ENCODE peak calls at places on chromosomes 6 and 20, in seven cellular contexts. O is GM23338, Q is GM23248, L is neural progenitor cell, A is PC-3, J is OCI-LY7, W is SK-N-SH. T is an unnamed sample.

GRCh38 chr20:45833030-45833882 is at the start of gene SNX21:
- DNase-seq in Q (peak; percentile 96), J (no peak), O (peak; percentile 93), W (peak; percentile 93), L (peak; percentile 90), A (peak; percentile 82), T (peak; percentile 18)

GRCh38 chr20:25083773-25084615 is 2.1 kb upstream of the VSX1 start:
- DNase-seq in J (no peak), O (peak; percentile 42), W (no peak), L (peak; percentile 76), A (no peak), Q (no peak), T (no peak)

GRCh38 chr6:66421570-66421969 is 714.5 kb upstream of the EYS start:
- DNase-seq in Q (no peak), A (peak; percentile 29), W (no peak), O (peak; percentile 58), J (no peak), L (peak; percentile 47), T (no peak)

GRCh38 chr6:138526822-138527235 is 27.5 kb upstream of the NHSL1 start:
- DNase-seq in W (no peak), J (no peak), A (no peak), O (no peak), Q (no peak), L (peak; percentile 69), T (no peak)

GRCh38 chr6:89387516-89388222 is 24.4 kb downstream of the RRAGD start:
- DNase-seq in O (no peak), L (no peak), W (no peak), A (no peak), Q (no peak), J (peak; percentile 90), T (peak; percentile 79)

GRCh38 chr6:29797120-29797519 is 30.5 kb upstream of the HLA-G start:
- DNase-seq in O (no peak), Q (peak; percentile 81), A (peak; percentile 71), L (no peak), W (no peak), J (no peak), T (no peak)

GRCh38 chr6:74409447-74409846 is 713.4 kb downstream of the CD109 start:
- DNase-seq in L (peak; percentile 9), Q (peak; percentile 88), W (no peak), A (peak; percentile 64), J (no peak), O (peak; percentile 30), T (peak; percentile 20)

GRCh38 chr20:48038703-48039102 is 253.4 kb upstream of the SULF2 start:
- DNase-seq in L (no peak), Q (no peak), J (no peak), O (no peak), A (no peak), W (no peak), T (peak; percentile 52)

GRCh38 chr6:27161946-27162603 is 85.4 kb upstream of the PRSS16 start:
- DNase-seq in W (peak; percentile 34), O (peak; percentile 57), A (peak; percentile 88), L (peak; percentile 53), Q (peak; percentile 66), J (peak; percentile 62), T (peak; percentile 45)

GRCh38 chr20:37437676-37438075 is 83.4 kb upstream of the NNAT start:
- DNase-seq in J (no peak), W (no peak), Q (no peak), L (no peak), A (no peak), O (no peak), T (no peak)

GRCh38 chr20:62293111-62293784 is 9.5 kb upstream of the ADRM1 start:
- DNase-seq in L (peak; percentile 20), O (no peak), J (no peak), W (no peak), Q (no peak), A (no peak), T (no peak)

GRCh38 chr6:166438211-166438861 is 55.6 kb upstream of the MPC1 start:
- DNase-seq in L (no peak), A (no peak), J (no peak), O (no peak), Q (peak; percentile 69), W (no peak), T (no peak)

GRCh38 chr20:47276856-47277541 is 79.5 kb downstream of the ZMYND8 start:
- DNase-seq in Q (peak; percentile 85), W (no peak), J (no peak), L (no peak), O (no peak), A (no peak), T (no peak)

GRCh38 chr20:13025181-13025580 is 16.4 kb downstream of the SPTLC3 start:
- DNase-seq in A (no peak), Q (no peak), O (no peak), J (no peak), L (no peak), W (no peak), T (no peak)

GRCh38 chr6:113361014-113361645 is 496.0 kb upstream of the MARCKS start:
- DNase-seq in W (no peak), J (no peak), A (peak; percentile 81), Q (peak; percentile 68), O (no peak), L (no peak), T (no peak)

GRCh38 chr6:9399916-9400315 is 964.6 kb upstream of the SLC35B3 start:
- DNase-seq in W (no peak), L (no peak), J (no peak), A (peak; percentile 95), O (no peak), Q (no peak), T (no peak)

GRCh38 chr6:113630365-113630737 is 226.8 kb upstream of the MARCKS start:
- DNase-seq in J (no peak), O (no peak), L (no peak), W (no peak), Q (peak; percentile 73), A (no peak), T (no peak)

GRCh38 chr6:83062225-83062624 is 3.4 kb downstream of the UBE3D start:
- DNase-seq in O (peak; percentile 34), A (no peak), J (no peak), Q (peak; percentile 70), L (peak; percentile 66), W (no peak), T (no peak)

GRCh38 chr6:105322499-105323231 is 80.2 kb downstream of the PREP start:
- DNase-seq in L (no peak), J (no peak), O (no peak), Q (no peak), W (no peak), A (no peak), T (no peak)

GRCh38 chr6:37547564-37548061 is 47.9 kb upstream of the CCDC167 start:
- DNase-seq in J (peak; percentile 76), W (peak; percentile 45), A (peak; percentile 66), O (no peak), L (no peak), Q (peak; percentile 53), T (no peak)
- H2AFZ ChIP-seq in J (peak overlapping the region; percentile 75), W (no peak overlapping the region), A (peak overlapping the region; percentile 11), O (no peak overlapping the region), L (no peak overlapping the region), Q (no peak overlapping the region), T (no peak overlapping the region)

GRCh38 chr6:28598757-28599686 is 73.3 kb downstream of the GPX5 start:
- DNase-seq in A (no peak), Q (no peak), W (no peak), J (no peak), L (no peak), O (no peak), T (no peak)
- H3K4me2 ChIP-seq in A (no peak overlapping the region), Q (no peak overlapping the region), W (no peak overlapping the region), J (no peak overlapping the region), L (no peak overlapping the region), O (no peak overlapping the region), T (no peak overlapping the region)

GRCh38 chr20:50534567-50534966 is 24.4 kb downstream of the PTPN1 start:
- DNase-seq in Q (peak; percentile 86), W (no peak), O (no peak), A (no peak), J (no peak), L (no peak), T (no peak)
- TF ChIP-seq EZH2phosphoT487 in Q (no peak), W (no peak), O (no peak), A (no peak), J (no peak), L (no peak), T (no peak)

GRCh38 chr6:167762259-167762962 is 64.3 kb upstream of the AFDN start:
- DNase-seq in A (peak; percentile 22), W (no peak), Q (no peak), J (no peak), O (no peak), L (no peak), T (no peak)

GRCh38 chr6:167764713-167765479 is 61.8 kb upstream of the AFDN start:
- DNase-seq in O (no peak), A (no peak), J (no peak), W (no peak), Q (no peak), L (no peak), T (no peak)

GRCh38 chr6:167763056-167763944 is 63.4 kb upstream of the AFDN start:
- DNase-seq in J (no peak), A (no peak), O (no peak), Q (no peak), W (no peak), L (no peak), T (no peak)

GRCh38 chr6:167761794-167762258 is 64.9 kb upstream of the AFDN start:
- DNase-seq in W (no peak), O (no peak), L (no peak), Q (no peak), J (no peak), A (no peak), T (no peak)

GRCh38 chr6:167764215-167764614 is 62.5 kb upstream of the AFDN start:
- DNase-seq in O (no peak), W (no peak), A (no peak), J (no peak), L (no peak), Q (no peak), T (no peak)
- H2AFZ ChIP-seq in O (no peak overlapping the region), W (no peak overlapping the region), A (no peak overlapping the region), J (no peak overlapping the region), L (no peak overlapping the region), Q (no peak overlapping the region), T (no peak overlapping the region)

GRCh38 chr6:40582892-40583291 is 4.3 kb downstream of the LRFN2 start:
- DNase-seq in A (no peak), O (peak; percentile 36), Q (no peak), J (no peak), L (no peak), W (no peak), T (no peak)
- H3K4me2 ChIP-seq in A (no peak overlapping the region), O (no peak overlapping the region), Q (no peak overlapping the region), J (no peak overlapping the region), L (no peak overlapping the region), W (no peak overlapping the region), T (no peak overlapping the region)

DNA sequence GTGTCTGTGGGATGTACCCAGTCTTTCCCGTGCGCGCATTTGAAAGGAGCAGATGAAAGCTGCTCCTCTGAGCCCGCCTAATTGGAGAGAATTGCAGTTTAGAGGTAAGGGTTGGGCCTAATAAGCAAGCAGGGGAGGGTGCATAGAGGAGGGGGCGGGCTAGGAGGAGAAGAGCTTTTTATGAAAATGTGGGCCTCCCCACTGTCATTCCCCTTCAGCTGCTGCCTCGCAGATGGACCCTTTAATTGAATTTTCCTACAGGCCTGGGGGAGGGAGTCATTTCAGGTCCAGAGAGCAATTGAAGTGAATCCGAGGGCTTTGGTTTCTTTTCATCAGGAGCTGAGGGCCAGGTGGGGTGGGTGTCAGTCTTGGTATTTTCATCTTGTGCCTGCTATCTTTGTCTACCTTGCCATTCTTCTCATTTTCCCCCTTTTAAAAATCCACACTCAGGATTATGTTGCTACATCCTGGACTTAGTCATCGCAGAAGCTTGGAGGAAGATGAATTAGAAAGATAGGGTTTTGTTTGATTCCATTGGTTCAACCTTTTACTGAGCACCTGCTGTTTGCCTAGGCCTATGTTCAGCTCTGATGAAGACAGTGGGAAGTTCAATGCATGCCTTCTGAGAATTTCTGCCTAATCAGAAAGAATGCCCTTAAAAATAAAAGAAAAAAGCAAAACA is 423.4 kb downstream of the CD83 start:
- DNase-seq in W (peak; percentile 19), Q (peak; percentile 36), O (peak; percentile 35), A (peak; percentile 61), L (peak; percentile 45), J (no peak), T (no peak)
- TF ChIP-seq EZH2phosphoT487 in W (no peak), Q (no peak), O (no peak), A (no peak), L (no peak), J (no peak), T (no peak)

T was measured in MM.1S.